ENCODE peak calls at places on chromosome 18, in seven cellular contexts. U, T, W, J, H, Y and B are unnamed samples.

GRCh38 chr18:48919547-48919946 is 31.2 kb downstream of the SMAD7 start:
- DNase-seq in T (no peak), H (no peak), Y (no peak), J (no peak), W (no peak), U (no peak), B (no peak)

GRCh38 chr18:75455249-75456183 is 28.0 kb upstream of the SMIM21 start:
- DNase-seq in W (no peak), T (no peak), U (no peak), H (no peak), J (no peak), Y (no peak), B (no peak)

GRCh38 chr18:48678237-48679115 is 139.6 kb downstream of the CTIF start:
- DNase-seq in H (no peak), W (no peak), U (no peak), T (no peak), J (no peak), Y (no peak), B (no peak)

GRCh38 chr18:70623106-70623505 is 334.3 kb downstream of the SOCS6 start:
- DNase-seq in U (no peak), Y (no peak), J (no peak), T (no peak), H (no peak), W (no peak), B (no peak)

GRCh38 chr18:26227051-26227672 is 917 bp downstream of the TAF4B start:
- DNase-seq in W (peak), Y (peak), U (no peak), T (no peak), H (no peak), J (no peak), B (no peak)

GRCh38 chr18:12701161-12701560 is 1.4 kb downstream of the CEP76 start:
- DNase-seq in Y (no peak), T (no peak), H (no peak), W (no peak), J (no peak), U (no peak), B (no peak)

GRCh38 chr18:49206717-49207116 is 253.7 kb downstream of the DYM start:
- DNase-seq in T (no peak), W (no peak), H (no peak), U (no peak), Y (no peak), J (no peak), B (no peak)

GRCh38 chr18:11541179-11541578 is 68.2 kb upstream of the SLC35G4 start:
- DNase-seq in W (no peak), U (no peak), H (no peak), Y (no peak), T (no peak), J (no peak), B (no peak)

GRCh38 chr18:1585881-1586488 is 681.3 kb downstream of the ADCYAP1 start:
- DNase-seq in J (no peak), Y (peak), U (no peak), H (no peak), T (no peak), W (no peak), B (peak)

GRCh38 chr18:59912007-59912550 is 12.3 kb downstream of the PMAIP1 start:
- DNase-seq in W (no peak), H (no peak), T (no peak), J (no peak), U (no peak), Y (no peak), B (no peak)

GRCh38 chr18:12282436-12283039 is 25.5 kb upstream of the TUBB6 start:
- DNase-seq in W (no peak), U (no peak), J (no peak), T (no peak), Y (no peak), H (no peak), B (peak)

GRCh38 chr18:28511421-28511821 is 334.5 kb upstream of the CDH2 start:
- DNase-seq in T (no peak), J (no peak), Y (no peak), H (no peak), W (no peak), U (no peak), B (peak)

GRCh38 chr18:8389391-8390340 is 219.6 kb upstream of the RAB12 start:
- DNase-seq in U (peak), H (peak), T (peak), J (peak), W (peak), Y (peak), B (peak)